ENCODE peak calls at places on chromosomes 7 and 10, in four cellular contexts. T, X, N and G are unnamed samples.
A peak's percentile ranks its signal among the peaks of the same experiment; 100 is the strongest.

GRCh38 chr7:77450613-77451012 is 34.5 kb upstream of the GSAP start:
- DNase-seq in T (no peak), X (no peak), N (no peak), G (no peak)

GRCh38 chr7:5695709-5696345 is 85.6 kb downstream of the RNF216 start:
- DNase-seq in T (no peak), X (no peak), N (no peak), G (no peak)

GRCh38 chr7:117323877-117324699 is 1.2 kb upstream of the WNT2 start:
- DNase-seq in T (no peak), X (peak; percentile 61), N (no peak), G (peak; percentile 84)

GRCh38 chr10:59892697-59893096 is 13.7 kb downstream of the CCDC6 start:
- DNase-seq in T (no peak), X (no peak), N (no peak), G (no peak)

GRCh38 chr7:34735526-34735925 is 77.5 kb downstream of the NPSR1 start:
- DNase-seq in T (no peak), X (no peak), N (no peak), G (no peak)

GRCh38 chr7:4725014-4725951 is 43.2 kb downstream of the FOXK1 start:
- DNase-seq in T (peak; percentile 58), X (peak; percentile 35), N (peak; percentile 51), G (peak; percentile 95)

GRCh38 chr7:39154815-39155214 is 177.1 kb downstream of the POU6F2 start:
- DNase-seq in T (no peak), X (no peak), N (no peak), G (no peak)

GRCh38 chr7:81769891-81770818 is at the start of gene HGF:
- DNase-seq in T (no peak), X (peak; percentile 14), N (peak; percentile 32), G (no peak)

GRCh38 chr7:95493247-95493646 is 7.5 kb downstream of the ASB4 start:
- DNase-seq in T (no peak), X (no peak), N (no peak), G (no peak)

GRCh38 chr10:5757766-5758517 is 55.3 kb downstream of the GDI2 start:
- DNase-seq in T (no peak), X (no peak), N (no peak), G (no peak)

GRCh38 chr7:133052357-133052756 is 29.5 kb downstream of the CHCHD3 start:
- DNase-seq in T (no peak), X (no peak), N (no peak), G (no peak)

GRCh38 chr10:73094249-73094850 is 2.3 kb downstream of the P4HA1 start:
- DNase-seq in T (no peak), X (no peak), N (no peak), G (no peak)

GRCh38 chr10:116212756-116213155 is 60.2 kb downstream of the GFRA1 start:
- DNase-seq in T (no peak), X (no peak), N (no peak), G (no peak)

GRCh38 chr10:116208999-116209398 is 64.0 kb downstream of the GFRA1 start:
- DNase-seq in T (no peak), X (no peak), N (no peak), G (no peak)

GRCh38 chr10:116215651-116216050 is 57.4 kb downstream of the GFRA1 start:
- DNase-seq in T (no peak), X (no peak), N (no peak), G (no peak)

GRCh38 chr10:116210588-116211346 is 62.2 kb downstream of the GFRA1 start:
- DNase-seq in T (no peak), X (no peak), N (no peak), G (no peak)

GRCh38 chr10:116211682-116212081 is 61.3 kb downstream of the GFRA1 start:
- DNase-seq in T (no peak), X (no peak), N (no peak), G (no peak)
- TF ChIP-seq CTCF in T (no peak), X (no peak), N (no peak), G (no peak)

GRCh38 chr10:31320179-31320597 is 1.2 kb downstream of the ZEB1 start:
- DNase-seq in T (peak; percentile 47), X (peak; percentile 29), N (no peak), G (peak; percentile 84)
- TF ChIP-seq CTCF in T (no peak), X (no peak), N (no peak), G (peak; percentile 4)

DNA sequence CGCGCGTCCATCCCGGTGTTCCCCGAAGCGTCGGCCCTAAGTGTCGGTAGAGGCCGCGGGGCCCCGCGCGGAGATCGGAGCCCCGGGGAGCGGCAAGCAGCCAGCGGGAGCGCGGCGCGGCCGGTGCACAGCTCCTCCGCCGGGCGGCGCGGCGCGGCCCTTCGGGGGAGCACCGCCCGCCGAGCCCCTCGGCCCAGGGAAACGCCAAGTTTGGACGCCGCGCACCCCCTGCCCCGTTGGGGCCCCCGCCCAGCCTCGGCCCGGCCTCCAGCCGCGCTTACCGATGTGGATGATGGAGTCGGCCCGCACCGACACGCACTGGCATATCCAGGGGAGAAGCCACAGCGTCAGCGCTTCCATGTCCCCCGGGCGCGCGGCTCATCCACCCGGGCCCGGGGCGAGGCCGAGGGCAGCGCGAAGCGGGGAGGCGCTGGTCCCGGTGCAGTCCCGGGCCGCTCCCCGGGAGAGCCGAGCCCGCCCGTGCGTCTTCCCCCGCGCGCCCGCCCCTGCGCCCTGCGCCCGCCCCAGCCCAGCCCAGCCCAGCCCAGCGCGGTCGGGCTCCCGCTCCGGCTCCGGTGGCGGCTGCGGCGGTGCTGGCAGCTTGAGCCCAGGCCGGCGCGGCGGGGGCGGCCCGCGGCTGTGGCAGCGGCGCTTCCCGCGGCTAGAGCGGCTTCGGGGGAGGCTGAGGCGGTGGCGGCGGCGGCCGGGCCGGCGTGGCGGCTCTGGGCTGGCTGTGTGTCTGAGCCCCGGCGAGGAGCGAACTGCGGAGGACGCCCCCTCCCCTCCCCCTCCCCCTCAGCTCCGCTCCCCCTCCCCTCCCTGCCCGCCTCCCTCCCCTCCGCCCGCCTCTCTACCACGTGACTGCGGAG is at the start of gene GRID1:
- DNase-seq in T (no peak), X (peak; percentile 73), N (no peak), G (no peak)
- TF ChIP-seq CTCF in T (no peak), X (no peak), N (no peak), G (no peak)

DNA sequence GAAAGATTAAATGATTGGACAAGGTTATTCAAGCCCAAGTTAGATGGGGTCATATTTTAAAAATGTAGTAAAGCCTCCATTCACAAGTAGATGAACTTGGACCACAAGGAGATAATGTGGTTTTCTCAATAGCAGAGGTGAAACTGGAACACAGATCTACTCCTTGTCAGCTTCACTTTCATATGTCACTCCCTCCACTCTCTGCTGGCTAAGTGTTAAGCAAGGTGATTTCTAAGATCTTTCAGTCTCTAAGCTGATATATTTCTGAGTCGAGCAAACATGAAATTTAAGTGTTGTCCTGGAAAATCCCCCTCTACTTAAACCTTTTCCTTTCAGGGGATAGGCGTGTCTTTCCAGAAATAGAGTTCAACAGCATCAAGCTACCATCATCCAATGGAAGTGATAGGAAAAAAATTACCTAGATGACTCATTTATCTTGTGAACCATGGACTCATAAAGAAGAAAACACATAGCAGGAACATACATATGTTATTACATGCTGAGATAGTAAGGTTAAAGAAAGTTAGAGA is 275.0 kb downstream of the PTEN start:
- DNase-seq in T (no peak), X (no peak), N (no peak), G (no peak)
- TF ChIP-seq CTCF in T (no peak), X (no peak), N (no peak), G (no peak)

DNA sequence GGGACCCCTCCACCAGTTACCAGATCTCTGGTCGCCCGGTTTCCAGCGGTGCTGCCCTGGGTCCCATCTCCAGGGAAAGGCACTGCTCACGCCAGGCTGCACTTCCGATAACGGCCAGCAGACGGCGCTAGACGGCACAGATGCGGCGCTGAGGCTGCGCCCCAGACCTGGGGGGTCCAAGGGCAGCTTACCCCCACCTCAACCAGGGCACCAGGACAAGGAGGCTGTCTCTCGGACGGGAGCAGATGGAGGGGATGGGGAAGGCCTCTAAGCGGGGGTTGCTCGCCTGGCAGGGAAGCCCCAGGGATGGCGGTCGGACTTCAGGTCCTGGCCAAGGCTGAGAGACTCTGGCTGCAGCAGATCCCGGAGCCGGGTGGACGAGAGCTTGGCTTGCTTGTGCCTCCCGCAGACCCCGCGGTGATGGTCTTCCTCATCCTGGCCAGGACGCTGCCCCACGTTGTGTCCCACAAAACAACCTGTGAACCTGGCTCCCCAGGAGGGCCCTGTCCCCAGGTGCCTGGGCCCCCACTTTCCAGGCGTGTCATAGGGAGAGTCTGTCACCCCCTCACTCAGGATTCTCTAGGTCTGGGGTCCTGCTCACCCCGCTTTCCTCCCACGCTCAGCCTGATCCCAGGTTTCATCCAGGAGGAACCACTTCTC is 23.9 kb upstream of the ZNF716 start:
- DNase-seq in T (no peak), X (no peak), N (no peak), G (no peak)
- TF ChIP-seq CTCF in T (peak; percentile 22), X (no peak), N (peak; percentile 18), G (no peak)

DNA sequence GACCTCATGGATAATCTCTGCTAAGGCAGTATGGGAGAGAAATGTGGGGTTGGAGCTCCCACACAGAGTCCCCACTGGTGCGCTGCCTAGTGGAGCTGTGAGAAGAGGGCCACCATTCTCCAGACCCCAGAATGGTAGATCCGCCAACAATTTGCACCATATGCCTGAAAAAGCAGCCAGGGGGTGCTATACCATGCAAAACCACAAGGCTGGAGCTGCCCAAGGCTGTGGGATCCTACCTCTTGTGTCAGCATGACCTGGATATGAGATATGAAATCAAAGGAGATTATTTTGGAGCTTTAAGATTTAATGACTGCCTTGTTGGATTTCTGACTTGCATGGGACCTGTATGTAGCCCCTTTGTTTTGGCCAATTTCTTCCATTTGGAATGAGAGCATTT is 27.0 kb upstream of the SAMD9L start:
- DNase-seq in T (no peak), X (no peak), N (no peak), G (no peak)
- TF ChIP-seq CTCF in T (no peak), X (no peak), N (no peak), G (no peak)

DNA sequence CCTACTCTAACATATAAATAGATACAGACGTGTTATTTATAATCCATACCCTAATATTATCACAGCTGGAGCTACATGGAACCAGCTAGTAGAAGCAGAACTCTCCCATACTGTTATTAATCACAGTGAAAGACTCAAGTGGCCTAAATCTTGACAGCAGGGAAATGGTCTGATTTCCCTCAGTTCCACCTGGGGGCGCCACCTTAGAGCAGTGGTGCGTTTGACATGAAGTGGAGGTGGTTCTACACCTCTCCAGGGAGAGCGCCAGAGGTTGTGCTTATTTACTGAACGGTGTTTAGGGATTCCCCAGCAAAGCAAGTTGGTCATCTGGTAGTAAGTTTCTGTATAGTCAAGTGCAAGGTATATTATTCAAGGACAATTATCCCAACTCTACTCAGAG is 17.6 kb downstream of the DNTT start:
- DNase-seq in T (no peak), X (no peak), N (no peak), G (no peak)
- TF ChIP-seq CTCF in T (no peak), X (no peak), N (no peak), G (no peak)